ENCODE peak calls at places on chromosomes 5 and 9, in six cellular contexts. V is neural crest cell; I is dorsolateral prefrontal cortex; O is gastrocnemius medialis; D is suprapubic skin; X is activated CD8-positive, alpha-beta memory T cell treated with anti-CD3 and anti-CD28 coated beads for 1 hour. Z is an unnamed sample.

GRCh38 chr5:150374651-150375050 is 17.2 kb downstream of the TCOF1 start:
- DNase-seq in V (no peak), I (no peak), O (no peak), D (no peak), X (no peak), Z (no peak)

GRCh38 chr5:151556808-151557207 is 34.3 kb downstream of the FAT2 start:
- DNase-seq in V (no peak), I (no peak), O (no peak), D (no peak), X (no peak), Z (no peak)

GRCh38 chr9:33867747-33868429 is 50.9 kb downstream of the UBE2R2 start:
- DNase-seq in V (no peak), I (no peak), O (peak), D (peak), X (no peak), Z (no peak)

GRCh38 chr5:158938181-158938580 is 161.5 kb downstream of the EBF1 start:
- DNase-seq in V (no peak), I (no peak), O (no peak), D (no peak), X (no peak), Z (no peak)

GRCh38 chr9:123321874-123322770 is 33.9 kb upstream of the CRB2 start:
- DNase-seq in V (no peak), I (no peak), O (no peak), D (no peak), X (no peak), Z (no peak)

GRCh38 chr5:148471379-148471778 is 87.6 kb downstream of the FBXO38 start:
- DNase-seq in V (no peak), I (no peak), O (no peak), D (no peak), X (no peak), Z (no peak)

GRCh38 chr9:136178773-136179075 is 26.2 kb downstream of the LHX3 start:
- DNase-seq in V (no peak), I (no peak), O (no peak), D (no peak), X (no peak), Z (no peak)

GRCh38 chr9:105318729-105319513 is 74.5 kb downstream of the SLC44A1 start:
- DNase-seq in V (no peak), I (no peak), O (no peak), D (no peak), X (no peak), Z (no peak)

GRCh38 chr5:154713615-154714125 is 41.5 kb upstream of the LARP1 start:
- DNase-seq in V (no peak), I (no peak), O (no peak), D (no peak), X (no peak), Z (no peak)

GRCh38 chr9:7094052-7094451 is 336.3 kb downstream of the KDM4C start:
- DNase-seq in V (no peak), I (no peak), O (no peak), D (no peak), X (no peak), Z (no peak)

GRCh38 chr9:135644631-135645218 is 5.4 kb upstream of the GLT6D1 start:
- DNase-seq in V (no peak), I (no peak), O (no peak), D (no peak), X (no peak), Z (no peak)

GRCh38 chr9:93592389-93593021 is 16.1 kb downstream of the PHF2 start:
- DNase-seq in V (no peak), I (no peak), O (no peak), D (peak), X (no peak), Z (no peak)

GRCh38 chr5:160824590-160824989 is 27.4 kb downstream of the ATP10B start:
- DNase-seq in V (no peak), I (no peak), O (no peak), D (no peak), X (no peak), Z (no peak)

GRCh38 chr5:110032386-110032785 is 342.7 kb downstream of the MAN2A1 start:
- DNase-seq in V (no peak), I (no peak), O (no peak), D (no peak), X (no peak), Z (no peak)

GRCh38 chr5:68544656-68545565 is 329.4 kb downstream of the PIK3R1 start:
- DNase-seq in V (no peak), I (no peak), O (no peak), D (no peak), X (no peak), Z (no peak)

GRCh38 chr5:149371296-149371962 is 7.7 kb downstream of the IL17B start:
- DNase-seq in V (peak), I (no peak), O (no peak), D (no peak), X (peak), Z (no peak)

GRCh38 chr9:86695904-86696424 is 251.3 kb downstream of the GAS1 start:
- DNase-seq in V (no peak), I (no peak), O (no peak), D (no peak), X (no peak), Z (no peak)

GRCh38 chr5:112533315-112533867 is 114.3 kb upstream of the EPB41L4A start:
- DNase-seq in V (no peak), I (no peak), O (no peak), D (no peak), X (no peak), Z (no peak)

GRCh38 chr5:180636403-180637075 is 12.9 kb downstream of the FLT4 start:
- DNase-seq in V (no peak), I (peak), O (peak), D (peak), X (no peak), Z (no peak)

GRCh38 chr9:96660693-96661248 is 5.7 kb upstream of the PRXL2C start:
- DNase-seq in V (no peak), I (no peak), O (no peak), D (no peak), X (no peak), Z (no peak)

GRCh38 chr5:103347729-103348128 is 89.2 kb downstream of the MACIR start:
- DNase-seq in V (no peak), I (no peak), O (no peak), D (no peak), X (no peak), Z (no peak)

GRCh38 chr9:116298249-116298648 is 144.7 kb downstream of the PAPPA start:
- DNase-seq in V (no peak), I (no peak), O (no peak), D (no peak), X (no peak), Z (no peak)

GRCh38 chr5:131589510-131590348 is 45.3 kb downstream of the RAPGEF6 start:
- DNase-seq in V (peak), I (no peak), O (no peak), D (no peak), X (no peak), Z (no peak)

GRCh38 chr9:114154597-114155102 is 687 bp upstream of the COL27A1 start:
- DNase-seq in V (no peak), I (no peak), O (no peak), D (no peak), X (no peak), Z (no peak)

GRCh38 chr5:69493235-69493925 is 790 bp downstream of the OCLN start:
- DNase-seq in V (peak), I (no peak), O (no peak), D (no peak), X (no peak), Z (no peak)

GRCh38 chr9:106284300-106284699 is 578.7 kb upstream of the ZNF462 start:
- DNase-seq in V (peak), I (no peak), O (no peak), D (no peak), X (no peak), Z (no peak)